ENCODE peak calls at places on chromosome 2, in six cellular contexts. T is Karpas-422, Y is cardiac muscle cell, A is SJSA1, U is ovary, M is neural progenitor cell. I is an unnamed sample. For H3K4me1 and H3K27me3, the result is how much of the 10 kb centered on the place peaks cover.

GRCh38 chr2:101121174-101121573 is 30.0 kb downstream of the TBC1D8 start:
- DNase-seq in U (no peak), Y (no peak), T (no peak), A (no peak), M (no peak), I (no peak)

GRCh38 chr2:131127076-131127475 is 21.9 kb downstream of the PLEKHB2 start:
- DNase-seq in A (no peak), M (no peak), T (no peak), Y (no peak), U (no peak), I (no peak)

GRCh38 chr2:212005077-212005671 is 533.4 kb downstream of the ERBB4 start:
- DNase-seq in T (peak), U (no peak), M (peak), Y (peak), A (no peak), I (no peak)

GRCh38 chr2:197198890-197199289 is 111.7 kb downstream of the ANKRD44 start:
- DNase-seq in Y (peak), T (peak), U (peak), A (no peak), M (no peak), I (peak)

GRCh38 chr2:3280683-3281520 is 96.7 kb downstream of the EIPR1 start:
- DNase-seq in U (no peak), Y (no peak), M (no peak), A (no peak), T (no peak), I (no peak)

GRCh38 chr2:37376421-37377186 is 32.2 kb downstream of the QPCT start:
- DNase-seq in M (no peak), A (peak), Y (peak), T (peak), U (no peak), I (no peak)

GRCh38 chr2:237118731-237119130 is 33.0 kb downstream of the COPS8 start:
- DNase-seq in U (no peak), Y (peak), T (no peak), M (no peak), A (no peak), I (no peak)

GRCh38 chr2:60991644-60992043 is 25.9 kb upstream of the PEX13 start:
- DNase-seq in T (no peak), Y (no peak), U (no peak), A (no peak), M (no peak), I (no peak)

GRCh38 chr2:222688912-222689311 is 17.5 kb downstream of the MOGAT1 start:
- DNase-seq in Y (peak), U (no peak), T (no peak), M (no peak), A (no peak), I (no peak)

GRCh38 chr2:20650880-20651730 is at the start of gene HS1BP3:
- DNase-seq in M (peak), T (peak), U (peak), Y (peak), A (peak), I (peak)

GRCh38 chr2:69755862-69756467 is 14.0 kb downstream of the ANXA4 start:
- DNase-seq in A (no peak), U (no peak), T (no peak), Y (peak), M (no peak), I (no peak)

GRCh38 chr2:188598551-188598950 is 306.9 kb downstream of the GULP1 start:
- DNase-seq in M (no peak), Y (peak), A (no peak), T (no peak), U (no peak), I (peak)

GRCh38 chr2:23636412-23636811 is 251.4 kb downstream of the KLHL29 start:
- DNase-seq in A (no peak), U (no peak), T (no peak), M (peak), Y (peak), I (peak)

GRCh38 chr2:62999905-63000304 is 50.7 kb upstream of the OTX1 start:
- DNase-seq in M (no peak), U (no peak), T (no peak), Y (peak), A (no peak), I (peak)

GRCh38 chr2:80338794-80339193 is 34.2 kb upstream of the LRRTM1 start:
- DNase-seq in M (no peak), T (no peak), Y (no peak), U (no peak), A (no peak), I (no peak)

GRCh38 chr2:7015007-7015950 is 98.1 kb downstream of the RNF144A start:
- DNase-seq in M (no peak), A (no peak), U (no peak), Y (no peak), T (no peak), I (no peak)

GRCh38 chr2:11669454-11670291 is at the start of gene NTSR2:
- DNase-seq in Y (peak), T (no peak), U (peak), M (peak), A (no peak), I (no peak)

GRCh38 chr2:99695856-99696255 is 206.0 kb upstream of the REV1 start:
- DNase-seq in U (no peak), Y (no peak), M (no peak), T (no peak), A (no peak), I (no peak)

GRCh38 chr2:207847807-207848544 is 78.3 kb upstream of the FZD5 start:
- DNase-seq in U (no peak), A (no peak), Y (peak), M (peak), T (no peak), I (no peak)

GRCh38 chr2:162586311-162586710 is 242.4 kb downstream of the GCA start:
- DNase-seq in A (no peak), T (no peak), Y (no peak), M (no peak), U (no peak), I (no peak)

GRCh38 chr2:164625378-164625971 is 4.2 kb upstream of the GRB14 start:
- DNase-seq in Y (peak), U (no peak), A (no peak), T (no peak), M (no peak), I (peak)

DNA sequence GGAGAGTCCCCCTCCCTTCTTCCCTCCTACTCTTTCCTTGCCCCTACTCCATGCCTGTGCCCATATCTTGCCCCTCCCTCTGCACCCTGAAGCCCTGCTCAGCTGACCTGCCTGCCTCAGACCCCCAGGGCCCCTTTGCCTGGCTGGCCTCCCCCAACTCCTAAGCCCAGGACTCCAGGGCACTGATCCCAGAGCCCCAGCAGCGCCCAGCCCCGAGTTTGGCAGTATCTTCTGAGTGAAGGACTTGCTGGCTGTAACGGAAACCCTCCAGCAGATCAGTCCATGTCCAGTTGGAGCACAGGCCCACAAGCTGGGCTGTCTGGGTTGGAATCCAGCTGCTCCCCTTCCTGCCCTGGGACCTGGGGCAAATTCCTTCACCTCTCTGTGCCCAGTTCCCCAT is 46.0 kb downstream of the MCFD2 start:
- DNase-seq in Y (no peak), A (no peak), M (no peak), U (no peak), T (no peak), I (no peak)
- H3K4me3 ChIP-seq in Y (no peak), A (no peak), M (no peak), U (no peak), T (no peak), I (no peak)

DNA sequence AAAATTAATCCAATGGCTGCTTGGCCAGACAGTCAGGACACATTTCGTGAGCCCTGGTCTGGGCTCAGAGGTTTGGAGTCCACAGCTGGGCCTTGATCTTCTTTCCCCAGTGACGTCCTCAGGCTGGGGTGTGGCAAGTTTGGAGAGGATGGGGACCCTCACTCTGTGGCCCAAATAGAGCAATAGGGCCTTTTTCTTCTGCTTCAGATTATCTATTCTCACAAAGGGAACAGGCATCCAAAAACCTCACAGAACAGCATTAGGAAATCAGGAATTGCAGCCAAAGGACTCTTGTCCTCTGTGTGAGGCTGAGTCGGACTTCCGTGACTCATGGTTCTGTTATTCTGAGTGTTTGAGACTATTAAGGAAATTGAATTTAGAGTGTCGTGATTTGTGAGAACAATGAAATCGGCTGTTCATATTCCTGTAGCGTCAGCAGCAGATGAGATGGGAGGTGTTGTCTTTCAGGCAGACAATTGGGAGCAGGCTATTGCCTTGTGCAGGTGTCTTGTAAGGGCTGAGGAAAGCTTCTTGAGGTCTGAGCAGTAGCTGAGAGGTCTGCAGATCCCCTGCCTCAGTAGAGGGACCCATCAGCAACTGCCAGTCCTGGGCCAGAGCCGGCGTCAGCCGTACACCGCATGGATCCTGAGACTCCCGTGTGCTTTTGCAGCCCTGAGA is 113.8 kb downstream of the SH3RF3 start:
- DNase-seq in M (no peak), A (peak), T (no peak), U (no peak), Y (peak), I (peak)
- H3K4me1 ChIP-seq in M (under half), A (half or more), T (under half), U (under half), Y (under half), I (under half)

GRCh38 chr2:94873362-94874276 is 2.4 kb downstream of the TEKT4 start:
- DNase-seq in Y (no peak), A (no peak), U (no peak), M (no peak), T (no peak), I (peak)
- H3K27me3 ChIP-seq in Y (under half), A (under half), U (under half), M (under half), T (under half), I (half or more)

GRCh38 chr2:46299365-46300263 is 2.4 kb downstream of the EPAS1 start:
- DNase-seq in Y (peak), U (peak), A (no peak), T (no peak), M (peak), I (peak)
- H3K4me3 ChIP-seq in Y (peak), U (peak), A (peak), T (no peak), M (peak), I (peak)

GRCh38 chr2:31962757-31963361 is 47.9 kb downstream of the MEMO1 start:
- DNase-seq in A (no peak), T (no peak), U (no peak), M (no peak), Y (no peak), I (no peak)
- H3K4me1 ChIP-seq in A (under half), T (under half), U (under half), M (under half), Y (under half), I (under half)

GRCh38 chr2:232516556-232516955 is 3.6 kb upstream of the PRSS56 start:
- DNase-seq in Y (no peak), T (no peak), A (no peak), M (no peak), U (no peak), I (no peak)
- H3K27me3 ChIP-seq in Y (under half), T (under half), A (under half), M (under half), U (under half), I (half or more)